ENCODE peak calls at places on chromosome 11, in four cellular contexts. H is cardiac muscle cell, M is pancreas, K is PC-3. W is an unnamed sample.

GRCh38 chr11:17776213-17776875 is 41.8 kb downstream of the KCNC1 start:
- DNase-seq in M (no peak), K (no peak), H (no peak), W (no peak)

GRCh38 chr11:96277696-96278038 is 65.3 kb downstream of the MAML2 start:
- DNase-seq in H (no peak), K (no peak), M (no peak), W (no peak)

GRCh38 chr11:5007561-5007960 is 12.9 kb downstream of the OR51L1 start:
- DNase-seq in K (no peak), M (no peak), H (no peak), W (no peak)

GRCh38 chr11:95977534-95978174 is 53.7 kb upstream of the MTMR2 start:
- DNase-seq in K (peak), M (no peak), H (no peak), W (no peak)

GRCh38 chr11:114163231-114163631 is 103.7 kb downstream of the ZBTB16 start:
- DNase-seq in M (no peak), K (peak), H (no peak), W (no peak)

GRCh38 chr11:355581-356458 is 13.5 kb upstream of the B4GALNT4 start:
- DNase-seq in H (peak), K (peak), M (peak), W (peak)

GRCh38 chr11:110056956-110057355 is 36.2 kb upstream of the ZC3H12C start:
- DNase-seq in K (no peak), H (no peak), M (no peak), W (no peak)

GRCh38 chr11:1866226-1866625 is 13.3 kb downstream of the LSP1 start:
- DNase-seq in H (no peak), K (no peak), M (peak), W (no peak)

GRCh38 chr11:70140859-70141489 is 62.1 kb upstream of the FADD start:
- DNase-seq in M (peak), H (no peak), K (no peak), W (no peak)

GRCh38 chr11:126636911-126637799 is 281.7 kb downstream of the ST3GAL4 start:
- DNase-seq in H (no peak), K (no peak), M (no peak), W (no peak)

GRCh38 chr11:65866524-65867283 is 5.9 kb downstream of the EFEMP2 start:
- DNase-seq in K (no peak), H (no peak), M (peak), W (no peak)

GRCh38 chr11:64876835-64877341 is 1.5 kb downstream of the EHD1 start:
- DNase-seq in M (peak), K (peak), H (peak), W (no peak)

GRCh38 chr11:44865866-44866272 is 84.8 kb downstream of the TP53I11 start:
- DNase-seq in M (peak), K (peak), H (no peak), W (no peak)

GRCh38 chr11:34086554-34087278 is 18.7 kb upstream of the NAT10 start:
- DNase-seq in M (no peak), K (no peak), H (no peak), W (no peak)

GRCh38 chr11:43397251-43397650 is 38.5 kb downstream of the TTC17 start:
- DNase-seq in H (no peak), K (no peak), M (no peak), W (no peak)

GRCh38 chr11:116124916-116125714 is 620.9 kb upstream of the CADM1 start:
- DNase-seq in H (no peak), K (no peak), M (no peak), W (no peak)

GRCh38 chr11:1087961-1088926 is 13.6 kb downstream of the MUC2 start:
- DNase-seq in M (peak), H (no peak), K (no peak), W (no peak)

GRCh38 chr11:14980854-14981253 is 8.7 kb upstream of the CALCA start:
- DNase-seq in M (no peak), K (peak), H (no peak), W (no peak)

GRCh38 chr11:75815345-75815983 is 454 bp downstream of the UVRAG start:
- DNase-seq in M (peak), K (peak), H (no peak), W (peak)

GRCh38 chr11:70243912-70244652 is 26.4 kb upstream of the PPFIA1 start:
- DNase-seq in M (no peak), H (no peak), K (peak), W (no peak)

GRCh38 chr11:27613670-27613950 is 86.6 kb downstream of the BDNF start:
- DNase-seq in M (no peak), H (no peak), K (no peak), W (no peak)

GRCh38 chr11:65215441-65216076 is 33.8 kb downstream of the CAPN1 start:
- DNase-seq in K (no peak), M (no peak), H (no peak), W (no peak)

GRCh38 chr11:111167666-111168065 is 77.9 kb upstream of the POU2AF2 start:
- DNase-seq in H (no peak), M (no peak), K (no peak), W (no peak)

GRCh38 chr11:45774023-45774655 is 30.8 kb upstream of the SLC35C1 start:
- DNase-seq in M (no peak), K (no peak), H (no peak), W (no peak)

GRCh38 chr11:30392221-30392784 is 69.4 kb downstream of the ARL14EP start:
- DNase-seq in K (no peak), H (peak), M (no peak), W (no peak)

GRCh38 chr11:18844753-18845367 is 53.3 kb upstream of the PTPN5 start:
- DNase-seq in K (peak), H (peak), M (no peak), W (no peak)

GRCh38 chr11:28756977-28757376 is 648.8 kb downstream of the METTL15 start:
- DNase-seq in M (no peak), K (peak), H (no peak), W (no peak)

GRCh38 chr11:43992834-43993637 is 50.6 kb downstream of the C11orf96 start:
- DNase-seq in H (no peak), K (no peak), M (no peak), W (no peak)

GRCh38 chr11:77212314-77213007 is 84.4 kb downstream of the MYO7A start:
- DNase-seq in H (no peak), M (no peak), K (no peak), W (no peak)

GRCh38 chr11:14538271-14538925 is 18.2 kb upstream of the PSMA1 start:
- DNase-seq in M (no peak), H (no peak), K (no peak), W (no peak)

GRCh38 chr11:12110714-12111481 is 508 bp downstream of the MICAL2 start:
- DNase-seq in H (peak), K (peak), M (peak), W (peak)

GRCh38 chr11:44306469-44307244 is 3.3 kb downstream of the ALX4 start:
- DNase-seq in H (no peak), M (no peak), K (no peak), W (no peak)

GRCh38 chr11:84901986-84902385 is 725.2 kb downstream of the DLG2 start:
- DNase-seq in K (no peak), H (peak), M (no peak), W (no peak)

DNA sequence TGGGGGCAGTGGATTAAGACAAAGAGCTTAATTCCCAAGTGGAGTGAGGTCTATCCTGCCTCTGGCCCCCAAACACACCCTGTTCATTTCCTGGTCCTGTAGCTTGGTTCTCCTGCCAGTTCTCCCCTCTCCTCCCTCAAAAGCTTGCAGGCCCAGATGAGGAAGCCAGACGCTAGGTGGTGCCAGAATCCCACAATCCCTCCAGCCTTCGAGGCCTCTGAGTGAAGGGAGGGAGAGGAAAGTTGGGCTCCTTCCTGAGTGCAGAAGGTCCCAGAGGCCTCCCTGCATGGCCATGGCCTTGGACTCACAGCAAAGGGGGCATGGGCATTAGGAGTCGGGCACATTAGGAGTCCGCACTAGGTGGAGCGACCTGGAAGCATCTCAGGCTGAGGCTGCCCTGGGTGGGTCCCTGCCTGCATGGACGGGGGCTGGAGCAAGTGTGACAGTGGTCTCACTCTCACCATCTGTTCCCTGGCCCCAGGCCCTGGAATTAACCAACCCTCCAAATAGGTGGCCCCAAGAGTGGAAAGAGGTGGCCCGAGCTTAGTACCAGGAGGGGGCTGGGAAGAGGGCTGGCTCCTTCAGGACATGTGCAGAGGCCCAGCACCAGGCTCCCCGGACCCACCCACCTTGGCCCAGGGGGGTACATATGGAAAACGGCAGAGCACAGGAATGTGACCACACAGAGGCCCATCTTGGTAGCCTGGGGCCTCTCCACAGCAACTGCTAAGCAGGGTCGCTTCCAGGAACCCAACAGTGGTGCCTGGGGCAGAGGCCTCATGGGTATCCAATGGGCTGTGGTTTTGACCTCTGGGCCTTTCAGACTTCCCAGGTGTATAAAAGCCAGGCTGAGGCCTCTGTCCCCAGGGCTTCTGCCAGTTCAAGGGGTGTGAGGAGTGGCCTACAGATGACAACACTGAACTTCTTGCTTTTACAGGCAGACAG is 5.2 kb downstream of the FXYD2 start:
- DNase-seq in K (peak), M (no peak), H (peak), W (no peak)
- TF ChIP-seq CTCF in K (peak), M (peak), H (peak), W (no peak)

DNA sequence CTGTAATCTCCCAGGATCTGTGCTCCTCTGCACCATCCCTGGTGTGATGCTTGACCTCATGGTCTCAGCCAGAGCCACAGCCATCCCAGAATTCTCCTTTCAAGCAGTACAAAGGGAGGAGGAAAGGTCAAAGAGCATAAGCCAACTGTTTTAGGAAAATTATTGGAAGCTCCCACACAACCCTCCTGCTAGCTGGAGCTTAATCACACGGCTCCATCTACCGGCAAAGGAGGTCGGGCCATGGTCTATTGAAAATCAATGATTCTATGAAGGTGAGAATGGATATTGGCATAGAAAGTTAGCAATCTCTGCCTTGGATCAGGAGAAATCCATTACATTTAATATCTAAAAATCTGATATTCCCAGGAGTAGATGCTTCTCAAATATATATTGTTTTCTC is 259.5 kb downstream of the NTM start:
- DNase-seq in H (no peak), K (no peak), M (no peak), W (no peak)
- TF ChIP-seq CTCF in H (no peak), K (peak), M (no peak), W (no peak)

GRCh38 chr11:105867742-105868141 is 154.3 kb downstream of the MSANTD4 start:
- DNase-seq in H (peak), M (no peak), K (peak), W (no peak)

DNA sequence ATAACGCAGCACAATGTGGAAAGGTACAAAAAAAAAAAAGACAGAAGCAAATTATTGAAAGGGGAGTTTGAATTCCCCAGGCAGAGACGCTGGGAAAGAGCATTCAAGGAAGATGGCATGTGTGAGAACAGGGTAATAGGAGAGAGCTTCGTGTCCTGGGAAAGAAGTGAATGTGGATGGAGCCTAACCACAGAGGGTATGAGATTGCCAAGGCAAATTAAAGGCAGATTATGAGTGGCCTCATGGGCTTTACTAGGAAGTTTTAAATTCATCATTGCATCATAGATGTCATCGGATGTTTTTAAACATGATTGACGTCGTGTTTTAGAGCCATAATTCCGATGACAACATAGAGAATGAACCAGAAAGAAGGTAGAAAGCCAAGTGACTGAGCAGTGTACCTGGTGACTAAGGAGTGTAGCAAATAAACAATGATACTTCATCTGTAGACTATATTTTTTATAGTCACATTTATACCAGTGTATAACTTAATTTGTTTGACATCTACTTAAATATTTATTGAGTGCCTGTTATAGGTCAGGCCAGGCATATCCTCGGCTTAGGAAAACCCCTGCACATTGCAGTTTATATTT is 151.4 kb downstream of the MSANTD4 start:
- DNase-seq in K (peak), H (no peak), M (no peak), W (no peak)
- TF ChIP-seq CTCF in K (no peak), H (no peak), M (no peak), W (no peak)

DNA sequence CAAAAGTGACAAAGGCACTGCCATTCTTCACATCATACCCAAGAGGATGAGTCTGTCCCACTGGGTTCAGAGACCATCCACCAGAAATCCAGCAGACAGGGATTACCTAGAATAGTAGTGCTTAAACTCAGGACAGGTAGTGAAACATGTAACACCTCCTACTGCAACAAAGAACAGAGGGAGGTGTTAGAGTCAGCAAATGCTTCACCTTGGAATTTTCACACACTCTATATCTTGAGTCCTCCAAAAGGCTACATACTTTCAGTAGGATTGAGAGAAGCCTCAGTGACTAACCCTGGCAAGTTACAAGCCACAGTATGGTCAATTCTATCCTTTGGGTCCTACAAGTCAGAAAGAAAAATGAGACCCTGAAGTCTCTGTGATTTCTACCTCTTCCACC is 6.0 kb upstream of the CAVIN3 start:
- DNase-seq in M (no peak), H (no peak), K (no peak), W (no peak)
- TF ChIP-seq CTCF in M (no peak), H (no peak), K (no peak), W (no peak)

DNA sequence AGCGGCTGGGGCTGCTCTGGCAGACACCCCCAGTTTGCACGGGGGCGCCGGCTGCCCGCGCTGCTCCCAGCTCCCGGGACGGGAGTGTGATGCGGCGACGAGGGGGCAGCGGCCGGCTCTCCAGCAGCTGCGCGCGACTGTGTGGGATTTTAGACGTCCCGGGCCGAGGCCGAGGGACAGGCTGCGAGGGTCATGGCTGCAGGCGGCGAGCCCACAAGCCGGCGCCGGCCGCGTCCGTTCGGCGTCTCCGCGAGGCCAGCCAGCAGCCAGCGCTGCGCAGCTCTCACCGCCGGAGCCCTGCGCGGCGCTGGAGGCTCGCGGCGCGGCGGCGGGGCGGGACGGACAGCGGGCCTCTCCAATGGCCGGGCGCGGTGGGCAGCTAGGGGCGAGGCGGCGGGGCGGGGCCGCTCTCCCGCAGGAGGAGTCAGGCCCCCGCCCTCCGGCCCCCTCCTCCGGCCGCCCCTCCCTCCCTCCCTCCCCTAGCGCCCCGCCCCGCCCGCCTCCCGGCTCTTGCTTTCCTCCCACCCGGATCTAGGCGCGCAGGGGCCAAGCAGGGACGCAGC is at the start of gene FZD4:
- DNase-seq in K (peak), M (peak), H (peak), W (peak)
- TF ChIP-seq CTCF in K (no peak), M (no peak), H (no peak), W (no peak)

GRCh38 chr11:128504489-128504888 is 82.9 kb downstream of the ETS1 start:
- DNase-seq in H (no peak), K (no peak), M (no peak), W (no peak)
- TF ChIP-seq CTCF in H (no peak), K (no peak), M (no peak), W (no peak)

GRCh38 chr11:125290263-125290662 is 125.7 kb downstream of the PKNOX2 start:
- DNase-seq in M (no peak), H (no peak), K (no peak), W (no peak)
- TF ChIP-seq CTCF in M (no peak), H (no peak), K (no peak), W (no peak)